ENCODE peak calls at places on chromosomes 6 and 20, in eight cellular contexts. One of them, this sample, is unnamed.
A peak's percentile ranks its signal among the peaks of the same experiment; 100 is the strongest.

GRCh38 chr20:36825374-36826104 is 50.4 kb upstream of the TLDC2 start:
- DNase-seq in brain pericyte: no peak
- DNase-seq in T-helper 2 cell: no peak
- DNase-seq in stomach: no peak
- DNase-seq in PC-9: no peak
- DNase-seq in left cardiac atrium: no peak
- DNase-seq in activated CD4-positive, alpha-beta T cell treated with anti-CD3 and anti-CD28 coated beads, Interleukin-2, amount 10 ng/mL, durations not matched to agents 7 days and 5 days: no peak
- DNase-seq in head of caudate nucleus: no peak
- DNase-seq in this sample: no peak

GRCh38 chr6:12720310-12720709 is 3.7 kb downstream of the PHACTR1 start:
- DNase-seq in activated CD4-positive, alpha-beta T cell treated with anti-CD3 and anti-CD28 coated beads, Interleukin-2, amount 10 ng/mL, durations not matched to agents 7 days and 5 days: no peak
- DNase-seq in head of caudate nucleus: no peak
- DNase-seq in stomach: no peak
- DNase-seq in left cardiac atrium: no peak
- DNase-seq in PC-9: no peak
- DNase-seq in brain pericyte: no peak
- DNase-seq in T-helper 2 cell: no peak
- DNase-seq in this sample: peak; percentile 63

GRCh38 chr6:57017069-57017468 is 29.4 kb upstream of the KIAA1586 start:
- DNase-seq in brain pericyte: no peak
- DNase-seq in T-helper 2 cell: no peak
- DNase-seq in stomach: no peak
- DNase-seq in head of caudate nucleus: no peak
- DNase-seq in left cardiac atrium: no peak
- DNase-seq in PC-9: no peak
- DNase-seq in activated CD4-positive, alpha-beta T cell treated with anti-CD3 and anti-CD28 coated beads, Interleukin-2, amount 10 ng/mL, durations not matched to agents 7 days and 5 days: no peak
- DNase-seq in this sample: no peak

GRCh38 chr6:76481101-76481500 is 408.6 kb upstream of the IMPG1 start:
- DNase-seq in PC-9: no peak
- DNase-seq in brain pericyte: no peak
- DNase-seq in head of caudate nucleus: no peak
- DNase-seq in T-helper 2 cell: no peak
- DNase-seq in activated CD4-positive, alpha-beta T cell treated with anti-CD3 and anti-CD28 coated beads, Interleukin-2, amount 10 ng/mL, durations not matched to agents 7 days and 5 days: no peak
- DNase-seq in stomach: no peak
- DNase-seq in left cardiac atrium: no peak
- DNase-seq in this sample: no peak

GRCh38 chr20:44714701-44715494 is at the start of gene CCN5:
- DNase-seq in activated CD4-positive, alpha-beta T cell treated with anti-CD3 and anti-CD28 coated beads, Interleukin-2, amount 10 ng/mL, durations not matched to agents 7 days and 5 days: no peak
- DNase-seq in stomach: peak; percentile 93
- DNase-seq in PC-9: peak; percentile 89
- DNase-seq in T-helper 2 cell: no peak
- DNase-seq in brain pericyte: peak; percentile 73
- DNase-seq in left cardiac atrium: peak; percentile 94
- DNase-seq in head of caudate nucleus: peak; percentile 46
- DNase-seq in this sample: peak; percentile 94

GRCh38 chr20:5272268-5272667 is 44.5 kb downstream of the PROKR2 start:
- DNase-seq in brain pericyte: no peak
- DNase-seq in PC-9: no peak
- DNase-seq in T-helper 2 cell: no peak
- DNase-seq in activated CD4-positive, alpha-beta T cell treated with anti-CD3 and anti-CD28 coated beads, Interleukin-2, amount 10 ng/mL, durations not matched to agents 7 days and 5 days: no peak
- DNase-seq in head of caudate nucleus: no peak
- DNase-seq in left cardiac atrium: no peak
- DNase-seq in stomach: no peak
- DNase-seq in this sample: no peak

GRCh38 chr20:62064788-62065668 is 653 bp downstream of the TAF4 start:
- DNase-seq in left cardiac atrium: no peak
- DNase-seq in PC-9: peak; percentile 19
- DNase-seq in head of caudate nucleus: no peak
- DNase-seq in activated CD4-positive, alpha-beta T cell treated with anti-CD3 and anti-CD28 coated beads, Interleukin-2, amount 10 ng/mL, durations not matched to agents 7 days and 5 days: no peak
- DNase-seq in stomach: peak; percentile 40
- DNase-seq in brain pericyte: no peak
- DNase-seq in T-helper 2 cell: no peak
- DNase-seq in this sample: no peak

GRCh38 chr6:10554826-10555225 is 33.7 kb downstream of the GCNT2 start:
- DNase-seq in PC-9: no peak
- DNase-seq in activated CD4-positive, alpha-beta T cell treated with anti-CD3 and anti-CD28 coated beads, Interleukin-2, amount 10 ng/mL, durations not matched to agents 7 days and 5 days: no peak
- DNase-seq in head of caudate nucleus: no peak
- DNase-seq in brain pericyte: no peak
- DNase-seq in left cardiac atrium: no peak
- DNase-seq in stomach: no peak
- DNase-seq in T-helper 2 cell: no peak
- DNase-seq in this sample: no peak

GRCh38 chr6:170178561-170179477 is 112.1 kb downstream of the DLL1 start:
- DNase-seq in T-helper 2 cell: no peak
- DNase-seq in stomach: peak; percentile 93
- DNase-seq in left cardiac atrium: peak; percentile 77
- DNase-seq in PC-9: no peak
- DNase-seq in activated CD4-positive, alpha-beta T cell treated with anti-CD3 and anti-CD28 coated beads, Interleukin-2, amount 10 ng/mL, durations not matched to agents 7 days and 5 days: no peak
- DNase-seq in head of caudate nucleus: no peak
- DNase-seq in brain pericyte: no peak
- DNase-seq in this sample: no peak

GRCh38 chr6:50884364-50884763 is 65.7 kb downstream of the TFAP2B start:
- DNase-seq in PC-9: no peak
- DNase-seq in left cardiac atrium: no peak
- DNase-seq in T-helper 2 cell: no peak
- DNase-seq in stomach: no peak
- DNase-seq in brain pericyte: no peak
- DNase-seq in head of caudate nucleus: no peak
- DNase-seq in activated CD4-positive, alpha-beta T cell treated with anti-CD3 and anti-CD28 coated beads, Interleukin-2, amount 10 ng/mL, durations not matched to agents 7 days and 5 days: no peak
- DNase-seq in this sample: no peak

This sample was measured in posterior cingulate gyrus.